ENCODE peak calls at places on chromosome 6, in four cellular contexts. A is SJSA1, G is T47D, N is heart right ventricle. T is an unnamed sample.

GRCh38 chr6:100892693-100893092 is 11.6 kb upstream of the ASCC3 start:
- DNase-seq in A (no peak), G (no peak), N (no peak), T (no peak)

GRCh38 chr6:1286972-1287600 is 24.8 kb upstream of the FOXQ1 start:
- DNase-seq in A (peak), G (no peak), N (no peak), T (no peak)

GRCh38 chr6:41565701-41566100 is 19.5 kb downstream of the FOXP4 start:
- DNase-seq in A (no peak), G (no peak), N (no peak), T (no peak)

GRCh38 chr6:30742316-30743098 is at the start of gene FLOT1:
- DNase-seq in A (peak), G (peak), N (peak), T (peak)

GRCh38 chr6:111481836-111482235 is 1.2 kb downstream of the REV3L start:
- DNase-seq in A (no peak), G (no peak), N (no peak), T (no peak)

GRCh38 chr6:106739387-106739786 is 110.0 kb downstream of the QRSL1 start:
- DNase-seq in A (no peak), G (peak), N (peak), T (peak)

GRCh38 chr6:107786709-107787588 is 37.2 kb downstream of the SCML4 start:
- DNase-seq in A (no peak), G (no peak), N (no peak), T (no peak)

GRCh38 chr6:15308445-15309213 is 62.8 kb downstream of the JARID2 start:
- DNase-seq in A (no peak), G (no peak), N (no peak), T (no peak)

GRCh38 chr6:35294308-35294945 is 3.2 kb upstream of the DEF6 start:
- DNase-seq in A (no peak), G (peak), N (no peak), T (no peak)

GRCh38 chr6:7899046-7899888 is 11.3 kb downstream of the TXNDC5 start:
- DNase-seq in A (no peak), G (no peak), N (no peak), T (no peak)

T was measured in adrenal gland.